ENCODE peak calls at places on chromosomes 16 and 17, in seven cellular contexts. V, T, A, U, I, J and B are unnamed samples.

GRCh38 chr16:75550211-75550662 is 5.8 kb downstream of the TMEM231 start:
- DNase-seq in A (peak), V (no peak), U (no peak), I (peak), J (peak), T (no peak), B (peak)

GRCh38 chr16:3652373-3653037 is 2.0 kb upstream of the DNASE1 start:
- DNase-seq in T (no peak), A (no peak), I (no peak), U (peak), V (peak), J (no peak), B (no peak)

GRCh38 chr17:28117304-28117703 is 74.8 kb downstream of the NLK start:
- DNase-seq in V (no peak), J (no peak), U (no peak), A (no peak), T (no peak), I (no peak), B (no peak)

GRCh38 chr17:79820959-79821330 is 18.3 kb downstream of the CBX4 start:
- DNase-seq in T (no peak), U (no peak), J (no peak), A (no peak), V (no peak), I (no peak), B (no peak)

GRCh38 chr17:4533522-4534502 is 21.4 kb downstream of the MYBBP1A start:
- DNase-seq in I (no peak), U (no peak), T (no peak), J (no peak), V (no peak), A (peak), B (no peak)

GRCh38 chr17:7656958-7657715 is 6.4 kb downstream of the ATP1B2 start:
- DNase-seq in J (no peak), A (no peak), I (peak), T (no peak), U (no peak), V (peak), B (no peak)

GRCh38 chr17:62800580-62800979 is 7.5 kb downstream of the MARCHF10 start:
- DNase-seq in A (peak), U (peak), I (peak), J (no peak), T (no peak), V (no peak), B (no peak)

GRCh38 chr17:41511130-41511529 is 5.7 kb upstream of the KRT13 start:
- DNase-seq in I (no peak), J (no peak), V (no peak), A (no peak), T (no peak), U (no peak), B (no peak)

GRCh38 chr17:18187816-18188761 is 4.5 kb downstream of the ALKBH5 start:
- DNase-seq in J (no peak), T (no peak), U (no peak), I (peak), V (no peak), A (peak), B (peak)

GRCh38 chr17:3762922-3763776 is 37.8 kb downstream of the ITGAE start:
- DNase-seq in A (no peak), I (no peak), V (no peak), U (no peak), J (no peak), T (no peak), B (no peak)

GRCh38 chr17:78117027-78117981 is 11.3 kb downstream of the TMC6 start:
- DNase-seq in J (no peak), I (peak), T (no peak), A (no peak), V (no peak), U (no peak), B (peak)

GRCh38 chr16:57648590-57649442 is 19.3 kb upstream of the ADGRG3 start:
- DNase-seq in A (peak), V (peak), I (peak), U (peak), J (peak), T (no peak), B (peak)

GRCh38 chr16:84061236-84061830 is 18.7 kb upstream of the SLC38A8 start:
- DNase-seq in I (no peak), V (peak), U (peak), T (no peak), A (no peak), J (no peak), B (no peak)

GRCh38 chr17:17836818-17837379 is at the start of gene SREBF1:
- DNase-seq in I (peak), A (peak), T (no peak), U (peak), V (peak), J (no peak), B (peak)

GRCh38 chr16:83704656-83705055 is 103.1 kb upstream of the HSBP1 start:
- DNase-seq in J (no peak), U (no peak), V (no peak), T (no peak), A (no peak), I (peak), B (no peak)

GRCh38 chr16:81551141-81551808 is 106.7 kb downstream of the CMIP start:
- DNase-seq in I (peak), T (no peak), V (no peak), J (no peak), A (peak), U (no peak), B (no peak)

GRCh38 chr17:19357351-19358140 is 5.0 kb downstream of the B9D1 start:
- DNase-seq in V (no peak), A (no peak), U (no peak), T (no peak), J (no peak), I (no peak), B (no peak)

GRCh38 chr16:31267332-31268032 is 7.7 kb downstream of the ITGAM start:
- DNase-seq in A (no peak), V (no peak), T (no peak), I (peak), U (peak), J (no peak), B (no peak)

GRCh38 chr17:20294120-20294519 is 173.2 kb downstream of the LGALS9B start:
- DNase-seq in T (no peak), I (no peak), A (no peak), U (peak), V (no peak), J (no peak), B (no peak)

GRCh38 chr16:138049-138417 is 440 bp downstream of the NPRL3 start:
- DNase-seq in I (peak), T (no peak), J (no peak), A (peak), V (peak), U (no peak), B (peak)

GRCh38 chr17:9409026-9409425 is 166.6 kb downstream of the STX8 start:
- DNase-seq in J (no peak), V (no peak), T (no peak), A (no peak), I (no peak), U (no peak), B (no peak)

GRCh38 chr17:18368948-18369347 is 5.6 kb upstream of the SHMT1 start:
- DNase-seq in I (no peak), A (no peak), V (no peak), J (no peak), U (no peak), T (no peak), B (no peak)

GRCh38 chr17:34596897-34597296 is 17.5 kb downstream of the TMEM132E start:
- DNase-seq in I (no peak), U (no peak), J (no peak), T (no peak), V (no peak), A (no peak), B (no peak)

GRCh38 chr17:47604268-47604927 is 45.3 kb upstream of the KPNB1 start:
- DNase-seq in I (peak), U (no peak), T (no peak), V (no peak), J (peak), A (peak), B (no peak)

GRCh38 chr17:45775576-45776011 is 8.5 kb upstream of the CRHR1 start:
- DNase-seq in A (no peak), T (no peak), J (no peak), V (no peak), U (no peak), I (no peak), B (peak)

GRCh38 chr16:57485091-57485915 is 990 bp downstream of the DOK4 start:
- DNase-seq in T (no peak), U (no peak), V (peak), J (no peak), I (no peak), A (peak), B (peak)

GRCh38 chr16:19417640-19418039 is at the start of gene TMC5:
- DNase-seq in I (no peak), A (no peak), V (no peak), U (no peak), J (no peak), T (no peak), B (no peak)

GRCh38 chr17:37650419-37651003 is 7.3 kb upstream of the DDX52 start:
- DNase-seq in V (no peak), A (peak), U (no peak), J (no peak), I (peak), T (no peak), B (peak)

GRCh38 chr16:89704281-89704680 is 2.8 kb upstream of the SPATA2L start:
- DNase-seq in J (no peak), I (no peak), U (peak), A (no peak), T (no peak), V (no peak), B (no peak)

DNA sequence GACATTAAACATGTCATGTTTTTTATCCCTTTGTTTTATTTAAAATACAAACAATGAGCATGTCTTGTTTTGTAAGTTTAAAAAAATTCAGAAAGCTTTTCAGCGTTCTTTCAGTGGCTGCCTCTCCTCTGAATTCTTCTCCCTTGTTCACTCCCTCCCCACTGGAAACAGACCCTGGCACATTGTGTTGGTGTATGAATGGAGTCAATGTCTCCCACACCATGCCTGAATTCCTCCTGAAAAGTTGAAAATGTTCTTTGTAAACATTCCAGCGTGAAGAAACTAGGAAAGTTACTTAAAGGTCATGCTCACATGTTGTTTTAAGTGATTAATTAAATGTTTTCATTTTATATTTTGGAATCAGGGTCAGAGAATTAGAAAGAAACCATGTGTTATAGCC is 136.9 kb upstream of the DYNLRB2 start:
- DNase-seq in V (no peak), A (no peak), J (no peak), T (no peak), U (no peak), I (no peak), B (no peak)
- H3K4me3 ChIP-seq in V (no peak), A (no peak), J (no peak), T (no peak), U (no peak), I (no peak), B (no peak)

GRCh38 chr17:80908776-80909175 is 82.9 kb upstream of the CHMP6 start:
- DNase-seq in A (no peak), V (no peak), J (no peak), I (no peak), T (no peak), U (no peak), B (no peak)

GRCh38 chr17:80906364-80907259 is 85.0 kb upstream of the CHMP6 start:
- DNase-seq in I (no peak), A (no peak), T (no peak), U (no peak), V (no peak), J (no peak), B (no peak)

GRCh38 chr17:80908206-80908605 is 83.4 kb upstream of the CHMP6 start:
- DNase-seq in T (no peak), V (no peak), U (no peak), I (no peak), J (no peak), A (no peak), B (no peak)

GRCh38 chr17:80905586-80906230 is 85.9 kb upstream of the CHMP6 start:
- DNase-seq in J (no peak), I (no peak), A (no peak), U (no peak), V (no peak), T (no peak), B (no peak)

DNA sequence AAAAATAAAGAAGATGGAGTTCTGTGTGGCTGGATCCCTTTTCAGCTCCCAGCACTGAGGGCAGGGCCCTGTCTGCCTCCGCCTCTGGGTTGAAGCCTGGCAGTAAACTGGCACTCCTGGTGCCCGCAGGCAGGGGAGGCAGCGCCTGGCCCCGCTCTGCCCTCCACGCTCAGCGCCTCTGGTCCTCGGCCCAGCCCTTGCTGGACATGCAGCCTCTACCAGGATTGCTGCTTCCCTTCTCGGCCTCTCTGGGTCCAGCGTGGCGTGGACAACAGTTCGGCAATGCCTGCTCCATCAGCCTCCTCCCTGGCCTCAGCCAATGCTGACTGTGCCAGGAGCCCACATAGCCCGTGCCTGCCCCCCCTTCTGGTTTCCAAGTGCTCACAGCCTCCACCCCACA is 84.4 kb upstream of the CHMP6 start:
- DNase-seq in U (no peak), V (no peak), T (no peak), I (no peak), A (no peak), J (no peak), B (no peak)
- H3K4me3 ChIP-seq in U (no peak), V (no peak), T (no peak), I (no peak), A (no peak), J (no peak), B (no peak)

GRCh38 chr17:2214047-2214717 is 89.4 kb downstream of the SMG6 start:
- DNase-seq in V (peak), I (peak), A (peak), U (peak), J (no peak), T (no peak), B (no peak)

GRCh38 chr17:2213291-2213960 is 90.2 kb downstream of the SMG6 start:
- DNase-seq in J (no peak), V (no peak), I (peak), U (no peak), T (no peak), A (peak), B (peak)

GRCh38 chr17:2212328-2212981 is 91.1 kb downstream of the SMG6 start:
- DNase-seq in I (peak), V (no peak), A (peak), J (no peak), U (peak), T (no peak), B (peak)

GRCh38 chr17:2215616-2216364 is 87.8 kb downstream of the SMG6 start:
- DNase-seq in T (peak), I (peak), V (peak), U (peak), A (peak), J (peak), B (peak)

DNA sequence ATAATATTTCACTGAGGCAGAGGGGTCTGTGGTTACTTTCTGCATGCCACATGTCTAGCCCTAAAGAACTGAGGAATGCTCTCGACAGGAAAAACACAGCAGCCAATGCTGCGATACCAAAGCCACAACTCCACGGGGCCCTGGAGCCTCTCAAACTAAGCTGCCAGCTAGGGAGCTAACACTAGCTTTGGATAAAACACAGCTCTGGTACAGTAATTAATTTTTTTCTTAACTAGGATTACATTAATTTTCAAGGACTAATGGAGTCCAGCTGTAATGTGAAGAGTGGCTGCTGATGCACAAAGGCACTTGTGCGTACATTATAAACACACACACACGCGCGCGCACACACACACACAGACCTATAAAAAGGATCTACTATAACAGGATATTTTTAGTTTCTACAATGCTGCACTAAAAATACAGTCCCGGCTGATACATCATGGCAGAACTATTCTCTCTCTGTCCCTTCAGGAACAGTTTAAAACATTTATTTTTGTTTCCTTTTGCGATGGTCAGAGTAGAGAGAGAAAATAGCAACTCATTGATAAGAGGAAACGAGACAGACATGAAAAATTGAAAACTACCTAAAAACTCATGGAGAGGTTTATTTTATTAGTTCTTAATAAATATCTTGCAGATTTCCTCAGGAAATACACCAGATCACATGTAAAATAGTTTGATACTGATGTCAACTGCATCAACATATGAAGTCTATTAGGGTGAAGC is 88.5 kb downstream of the SMG6 start:
- DNase-seq in I (peak), V (no peak), U (no peak), T (no peak), A (peak), J (peak), B (no peak)
- H3K4me3 ChIP-seq in I (peak), V (no peak), U (no peak), T (peak), A (peak), J (no peak), B (no peak)

GRCh38 chr16:2516391-2517240 is 2.9 kb downstream of the ATP6V0C start:
- DNase-seq in I (no peak), V (no peak), J (no peak), A (peak), T (no peak), U (no peak), B (no peak)
- H3K4me3 ChIP-seq in I (no peak), V (no peak), J (peak), A (no peak), T (no peak), U (no peak), B (no peak)

GRCh38 chr16:87008664-87009063 is 308.5 kb downstream of the C16orf95 start:
- DNase-seq in J (no peak), V (no peak), U (no peak), I (no peak), T (no peak), A (no peak), B (no peak)

GRCh38 chr16:87006789-87007745 is 310.1 kb downstream of the C16orf95 start:
- DNase-seq in J (no peak), U (no peak), T (no peak), V (no peak), A (no peak), I (peak), B (no peak)

GRCh38 chr16:87003414-87003755 is 313.8 kb downstream of the C16orf95 start:
- DNase-seq in I (peak), T (no peak), V (no peak), J (no peak), U (no peak), A (peak), B (peak)

GRCh38 chr16:87006021-87006420 is 311.2 kb downstream of the C16orf95 start:
- DNase-seq in U (no peak), J (no peak), A (no peak), T (no peak), V (no peak), I (no peak), B (no peak)

GRCh38 chr16:87007907-87008306 is 309.3 kb downstream of the C16orf95 start:
- DNase-seq in U (no peak), T (no peak), J (no peak), I (no peak), A (no peak), V (no peak), B (no peak)
- H3K4me3 ChIP-seq in U (no peak), T (no peak), J (no peak), I (no peak), A (no peak), V (no peak), B (no peak)

DNA sequence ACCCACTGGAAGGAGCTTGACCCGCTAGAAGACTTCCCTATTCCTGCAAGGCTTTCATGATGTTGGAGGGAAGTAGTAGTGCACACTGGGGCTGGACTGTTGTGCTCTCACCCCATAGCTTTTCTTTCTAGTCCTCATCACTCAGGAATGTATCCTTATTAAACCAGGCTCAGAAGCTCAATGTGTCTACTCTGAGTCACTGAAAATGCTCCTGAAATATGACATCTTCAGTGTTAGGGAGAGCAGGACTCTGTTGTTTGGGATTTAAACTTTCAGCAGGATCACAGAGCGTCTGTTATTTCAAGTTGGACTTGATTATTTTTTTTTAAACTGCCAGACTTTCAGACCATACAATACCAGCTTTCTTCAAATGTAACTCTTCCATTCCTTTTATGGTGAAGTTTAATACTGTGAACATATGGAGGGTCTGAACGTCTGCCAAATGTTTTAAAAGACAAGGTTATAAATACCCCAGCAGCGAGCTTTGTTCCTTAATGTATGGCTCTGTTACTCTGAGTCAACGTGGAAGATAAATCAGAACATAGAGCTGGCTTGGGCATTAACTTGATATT is 257.5 kb downstream of the CDH11 start:
- DNase-seq in U (no peak), A (peak), J (peak), V (no peak), T (peak), I (peak), B (peak)
- H3K4me3 ChIP-seq in U (no peak), A (peak), J (no peak), V (no peak), T (no peak), I (peak), B (no peak)

DNA sequence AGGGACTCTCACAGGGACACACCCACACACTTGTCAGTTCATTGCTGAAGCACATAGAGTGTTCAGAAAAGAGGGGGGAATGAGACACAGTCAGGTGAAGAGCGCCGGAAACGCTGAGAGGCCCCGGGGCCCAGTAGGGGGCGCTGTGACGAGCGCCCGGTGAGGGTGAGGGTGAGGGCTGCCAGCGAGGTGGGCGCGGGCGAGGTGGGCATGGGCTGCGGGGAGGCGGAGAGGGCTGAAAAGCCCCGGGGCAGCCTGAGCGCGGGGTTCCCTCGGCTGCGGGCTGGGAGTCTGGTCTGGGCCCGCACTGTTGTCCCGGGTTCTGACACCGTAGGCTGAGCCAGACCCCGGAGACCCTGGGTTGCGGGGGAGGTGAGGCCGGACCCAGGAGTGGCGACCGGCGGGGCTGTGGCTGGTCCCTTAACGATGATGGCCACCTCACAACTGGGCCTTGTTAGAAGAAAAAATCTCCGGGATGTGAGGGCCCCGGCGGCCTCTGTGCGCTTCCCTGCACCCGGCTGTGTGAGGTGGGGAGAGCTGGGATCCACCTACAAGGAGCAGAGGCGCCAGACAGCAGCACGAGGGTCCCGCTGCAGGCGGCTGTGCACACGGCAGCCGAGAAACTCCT is 91.4 kb downstream of the C16orf78 start:
- DNase-seq in U (peak), I (no peak), J (no peak), V (peak), A (no peak), T (no peak), B (no peak)
- H3K4me3 ChIP-seq in U (no peak), I (no peak), J (no peak), V (no peak), A (no peak), T (no peak), B (no peak)